ENCODE peak calls at places on chromosomes 6 and 20, in eight cellular contexts. X is fibroblast of the aortic adventitia; U is naive thymus-derived CD8-positive, alpha-beta T cell; J is activated CD8-positive, alpha-beta memory T cell treated with anti-CD3 and anti-CD28 coated beads for 4 hours; Y is CD4-positive, CD25-positive, alpha-beta regulatory T cell; O is cerebellum; N is uterus; Q is H54. F is an unnamed sample.

GRCh38 chr6:110048221-110048875 is 70.2 kb downstream of the GPR6 start:
- DNase-seq in O (no peak), J (no peak), Y (no peak), U (no peak), X (no peak), Q (no peak), N (no peak), F (no peak)

GRCh38 chr6:37324131-37325033 is 29.4 kb upstream of the RNF8 start:
- DNase-seq in J (no peak), X (peak), O (peak), U (no peak), Q (peak), N (no peak), Y (peak), F (no peak)

GRCh38 chr6:162099685-162100084 is 627.9 kb downstream of the PRKN start:
- DNase-seq in Q (peak), N (no peak), U (no peak), Y (no peak), J (no peak), X (peak), O (no peak), F (no peak)

GRCh38 chr6:155154158-155154830 is 109.5 kb upstream of the CLDN20 start:
- DNase-seq in Q (no peak), N (peak), Y (peak), J (no peak), X (peak), U (no peak), O (peak), F (no peak)

GRCh38 chr6:25934181-25934580 is 3.7 kb upstream of the SLC17A2 start:
- DNase-seq in J (no peak), Q (no peak), O (no peak), N (no peak), Y (no peak), U (no peak), X (no peak), F (no peak)

GRCh38 chr6:67888546-67888885 is 746.6 kb upstream of the ADGRB3 start:
- DNase-seq in X (no peak), J (no peak), Q (no peak), U (no peak), Y (no peak), O (no peak), N (no peak), F (no peak)

GRCh38 chr6:53300656-53301551 is 47.8 kb downstream of the ELOVL5 start:
- DNase-seq in N (no peak), U (no peak), Y (peak), Q (peak), J (no peak), O (peak), X (peak), F (no peak)

GRCh38 chr6:158816329-158816728 is 2.8 kb downstream of the EZR start:
- DNase-seq in Q (no peak), Y (no peak), J (no peak), U (no peak), N (no peak), O (no peak), X (no peak), F (no peak)

GRCh38 chr6:52500268-52501129 is 76.4 kb downstream of the TRAM2 start:
- DNase-seq in Y (no peak), X (no peak), Q (no peak), J (no peak), U (no peak), O (no peak), N (no peak), F (no peak)

GRCh38 chr20:58018590-58018989 is 209.9 kb downstream of the ANKRD60 start:
- DNase-seq in N (no peak), J (no peak), O (no peak), Q (no peak), X (no peak), U (no peak), Y (no peak), F (no peak)

GRCh38 chr20:25584905-25585704 is at the start of gene NINL:
- DNase-seq in Q (peak), Y (peak), O (peak), U (peak), J (peak), X (peak), N (peak), F (no peak)

GRCh38 chr6:21022343-21023107 is 488.3 kb downstream of the CDKAL1 start:
- DNase-seq in U (no peak), N (no peak), X (peak), Q (peak), J (no peak), Y (no peak), O (no peak), F (no peak)

GRCh38 chr20:32153771-32154170 is 44.3 kb downstream of the TM9SF4 start:
- DNase-seq in O (no peak), X (no peak), U (no peak), J (no peak), Y (no peak), Q (no peak), N (no peak), F (no peak)

GRCh38 chr6:47476794-47477496 is 644 bp upstream of the CD2AP start:
- DNase-seq in N (no peak), X (no peak), Y (peak), O (no peak), Q (no peak), U (no peak), J (no peak), F (no peak)

GRCh38 chr6:107511410-107512070 is 21.6 kb downstream of the SOBP start:
- DNase-seq in J (no peak), Q (no peak), Y (no peak), X (peak), U (no peak), N (no peak), O (no peak), F (no peak)

GRCh38 chr20:6768228-6769185 is 1.0 kb downstream of the BMP2 start:
- DNase-seq in U (no peak), N (no peak), Y (no peak), J (no peak), X (peak), O (no peak), Q (no peak), F (no peak)

GRCh38 chr6:31727034-31727716 is 1.9 kb downstream of the DDAH2 start:
- DNase-seq in J (no peak), Y (no peak), N (no peak), X (no peak), Q (no peak), O (no peak), U (no peak), F (no peak)

GRCh38 chr6:13303668-13304017 is 24.7 kb downstream of the TBC1D7 start:
- DNase-seq in Y (peak), N (peak), U (no peak), J (no peak), Q (no peak), X (peak), O (no peak), F (no peak)

GRCh38 chr20:57619053-57619831 is 984 bp downstream of the ZBP1 start:
- DNase-seq in X (no peak), Y (peak), Q (no peak), N (no peak), J (peak), U (peak), O (no peak), F (peak)

GRCh38 chr6:140779341-140779740 is 1353.4 kb upstream of the GJE1 start:
- DNase-seq in O (no peak), N (no peak), Y (no peak), Q (no peak), U (no peak), J (no peak), X (peak), F (no peak)

GRCh38 chr6:3654436-3654835 is 97.1 kb downstream of the PXDC1 start:
- DNase-seq in U (no peak), N (no peak), J (no peak), X (no peak), Q (no peak), O (no peak), Y (no peak), F (no peak)